ENCODE peak calls at places on chromosomes 3 and 15, in nine cellular contexts. One of them, this sample, is unnamed.
A peak's percentile ranks its signal among the peaks of the same experiment; 100 is the strongest.

GRCh38 chr15:86044981-86045380 is 34.7 kb upstream of the AGBL1 start:
- DNase-seq in NCI-H748 treated with DMSO at 0.1 percent for 48 hours: no peak
- DNase-seq in IMR-90: no peak
- DNase-seq in HCT116: no peak
- DNase-seq in AG08396: no peak
- DNase-seq in NCI-H345: no peak
- DNase-seq in NCI-H187: no peak
- DNase-seq in T-helper 1 cell: no peak
- DNase-seq in GM12891: no peak
- DNase-seq in this sample: no peak

GRCh38 chr3:51681453-51681852 is 10.4 kb downstream of the TEX264 start:
- DNase-seq in AG08396: no peak
- DNase-seq in HCT116: no peak
- DNase-seq in NCI-H187: no peak
- DNase-seq in GM12891: no peak
- DNase-seq in NCI-H345: no peak
- DNase-seq in T-helper 1 cell: no peak
- DNase-seq in IMR-90: peak; percentile 8
- DNase-seq in NCI-H748 treated with DMSO at 0.1 percent for 48 hours: no peak
- DNase-seq in this sample: no peak

GRCh38 chr3:127701281-127701792 is 28.6 kb downstream of the ABTB1 start:
- DNase-seq in IMR-90: no peak
- DNase-seq in T-helper 1 cell: no peak
- DNase-seq in NCI-H345: no peak
- DNase-seq in GM12891: no peak
- DNase-seq in NCI-H187: no peak
- DNase-seq in NCI-H748 treated with DMSO at 0.1 percent for 48 hours: no peak
- DNase-seq in HCT116: no peak
- DNase-seq in AG08396: no peak
- DNase-seq in this sample: no peak

GRCh38 chr15:63504979-63505841 is 817 bp downstream of the USP3 start:
- DNase-seq in NCI-H187: no peak
- DNase-seq in T-helper 1 cell: peak; percentile 13
- DNase-seq in NCI-H748 treated with DMSO at 0.1 percent for 48 hours: peak; percentile 26
- DNase-seq in IMR-90: peak; percentile 51
- DNase-seq in GM12891: no peak
- DNase-seq in HCT116: no peak
- DNase-seq in AG08396: no peak
- DNase-seq in NCI-H345: peak; percentile 35
- DNase-seq in this sample: peak; percentile 60

GRCh38 chr3:53072653-53073552 is 27.0 kb upstream of the SFMBT1 start:
- DNase-seq in T-helper 1 cell: peak; percentile 71
- DNase-seq in IMR-90: peak; percentile 63
- DNase-seq in NCI-H187: peak; percentile 30
- DNase-seq in AG08396: peak; percentile 81
- DNase-seq in GM12891: peak; percentile 81
- DNase-seq in NCI-H345: peak; percentile 64
- DNase-seq in NCI-H748 treated with DMSO at 0.1 percent for 48 hours: peak; percentile 69
- DNase-seq in HCT116: peak; percentile 48
- DNase-seq in this sample: peak; percentile 67

GRCh38 chr15:80072285-80072684 is 12.8 kb downstream of the ZFAND6 start:
- DNase-seq in NCI-H345: peak; percentile 81
- DNase-seq in NCI-H187: no peak
- DNase-seq in GM12891: no peak
- DNase-seq in T-helper 1 cell: no peak
- DNase-seq in NCI-H748 treated with DMSO at 0.1 percent for 48 hours: peak; percentile 89
- DNase-seq in AG08396: peak; percentile 50
- DNase-seq in IMR-90: peak; percentile 91
- DNase-seq in HCT116: peak; percentile 87
- DNase-seq in this sample: no peak

GRCh38 chr3:50323092-50323600 is 601 bp upstream of the HYAL2 start:
- DNase-seq in NCI-H345: no peak
- DNase-seq in T-helper 1 cell: no peak
- DNase-seq in HCT116: no peak
- DNase-seq in AG08396: no peak
- DNase-seq in GM12891: no peak
- DNase-seq in NCI-H187: no peak
- DNase-seq in NCI-H748 treated with DMSO at 0.1 percent for 48 hours: no peak
- DNase-seq in IMR-90: no peak
- DNase-seq in this sample: no peak

GRCh38 chr3:89113887-89114840 is 6.7 kb downstream of the EPHA3 start:
- DNase-seq in GM12891: no peak
- DNase-seq in IMR-90: peak; percentile 42
- DNase-seq in NCI-H187: no peak
- DNase-seq in T-helper 1 cell: no peak
- DNase-seq in HCT116: no peak
- DNase-seq in AG08396: peak; percentile 37
- DNase-seq in NCI-H345: peak; percentile 36
- DNase-seq in NCI-H748 treated with DMSO at 0.1 percent for 48 hours: peak; percentile 55
- DNase-seq in this sample: no peak

GRCh38 chr3:29267231-29267630 is 13.6 kb upstream of the RBMS3 start:
- DNase-seq in HCT116: no peak
- DNase-seq in T-helper 1 cell: no peak
- DNase-seq in AG08396: no peak
- DNase-seq in IMR-90: no peak
- DNase-seq in GM12891: no peak
- DNase-seq in NCI-H187: no peak
- DNase-seq in NCI-H748 treated with DMSO at 0.1 percent for 48 hours: no peak
- DNase-seq in NCI-H345: no peak
- DNase-seq in this sample: no peak

GRCh38 chr3:123642182-123642956 is 57.5 kb upstream of the HACD2 start:
- DNase-seq in T-helper 1 cell: no peak
- DNase-seq in HCT116: peak; percentile 93
- DNase-seq in NCI-H748 treated with DMSO at 0.1 percent for 48 hours: peak; percentile 27
- DNase-seq in NCI-H345: no peak
- DNase-seq in AG08396: peak; percentile 85
- DNase-seq in GM12891: peak; percentile 60
- DNase-seq in NCI-H187: peak; percentile 28
- DNase-seq in IMR-90: peak; percentile 95
- DNase-seq in this sample: peak; percentile 53

GRCh38 chr3:141389703-141390102 is 21.4 kb downstream of the ZBTB38 start:
- DNase-seq in IMR-90: peak; percentile 74
- DNase-seq in AG08396: no peak
- DNase-seq in GM12891: no peak
- DNase-seq in T-helper 1 cell: no peak
- DNase-seq in NCI-H187: no peak
- DNase-seq in NCI-H345: no peak
- DNase-seq in NCI-H748 treated with DMSO at 0.1 percent for 48 hours: no peak
- DNase-seq in HCT116: no peak
- DNase-seq in this sample: no peak